ENCODE peak calls at places on chromosome 9, in eight cellular contexts. B is CD8-positive, alpha-beta T cell; I is A673; D is tibial artery; R is K562; E is left ventricle myocardium inferior; S is testis; A is fibroblast of lung. G is an unnamed sample. For H3K4me1, the result is how much of the 10 kb centered on the place peaks cover.

GRCh38 chr9:114349713-114350480 is 20.2 kb downstream of the ORM2 start:
- DNase-seq in B (no peak), I (no peak), D (no peak), R (no peak), E (no peak), S (no peak), A (no peak), G (no peak)

GRCh38 chr9:119707228-119707627 is 338.0 kb upstream of the BRINP1 start:
- DNase-seq in B (no peak), I (no peak), D (no peak), R (no peak), E (no peak), S (no peak), A (no peak), G (no peak)

GRCh38 chr9:136576269-136576626 is 30.4 kb upstream of the NOTCH1 start:
- DNase-seq in B (no peak), I (no peak), D (peak), R (no peak), E (no peak), S (no peak), A (no peak), G (no peak)

GRCh38 chr9:87557996-87558395 is 60.3 kb downstream of the DAPK1 start:
- DNase-seq in B (no peak), I (no peak), D (no peak), R (no peak), E (peak), S (no peak), A (peak), G (no peak)

GRCh38 chr9:84140535-84141101 is 160.0 kb downstream of the RMI1 start:
- DNase-seq in B (no peak), I (no peak), D (no peak), R (no peak), E (no peak), S (peak), A (peak), G (no peak)

GRCh38 chr9:69090943-69091342 is 55.4 kb downstream of the FXN start:
- DNase-seq in B (no peak), I (no peak), D (no peak), R (no peak), E (no peak), S (no peak), A (no peak), G (no peak)

GRCh38 chr9:114516913-114517312 is 11.6 kb upstream of the WHRN start:
- DNase-seq in B (no peak), I (no peak), D (no peak), R (no peak), E (no peak), S (no peak), A (peak), G (no peak)

GRCh38 chr9:129910628-129911567 is 75.6 kb downstream of the USP20 start:
- DNase-seq in B (no peak), I (peak), D (no peak), R (peak), E (no peak), S (peak), A (peak), G (no peak)

DNA sequence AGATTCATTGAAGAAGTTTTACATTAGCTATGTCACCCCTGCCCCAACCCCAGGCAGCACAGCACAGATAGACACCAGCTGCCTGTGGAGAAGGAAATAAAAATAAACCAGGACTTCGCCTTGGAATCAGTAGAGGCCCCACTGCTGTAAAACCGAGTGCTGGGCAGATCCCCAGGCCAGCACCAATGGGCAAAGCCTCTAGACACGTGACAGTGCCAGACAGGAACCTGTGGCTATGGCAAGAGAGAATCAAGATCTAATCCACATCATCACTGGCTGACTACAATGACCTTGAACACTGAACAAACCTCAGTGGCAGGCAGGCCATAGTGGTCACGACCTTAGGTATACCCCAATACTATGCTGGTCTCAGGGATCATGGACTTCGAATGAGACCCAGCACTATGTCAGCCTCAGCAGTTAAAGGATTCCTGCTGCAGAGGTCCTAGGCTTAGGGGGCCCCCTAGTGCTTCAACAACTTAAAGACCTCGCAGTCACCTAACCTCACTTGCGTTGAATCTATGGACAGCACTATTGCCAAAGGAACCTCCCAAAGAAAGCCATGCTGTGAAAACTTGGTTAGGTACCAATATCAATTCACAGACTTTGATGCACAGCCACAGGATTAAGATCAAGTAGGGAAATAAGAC is 2118.6 kb upstream of the C9orf72 start:
- DNase-seq in B (no peak), I (peak), D (no peak), R (no peak), E (no peak), S (peak), A (peak), G (no peak)
- TF ChIP-seq CTCF in B (no peak), I (peak), D (no peak), R (no peak), E (no peak), S (no peak), A (peak), G (no peak)

GRCh38 chr9:14320272-14321245 is 6.6 kb upstream of the NFIB start:
- DNase-seq in B (no peak), I (peak), D (no peak), R (no peak), E (peak), S (no peak), A (peak), G (no peak)
- H3K4me1 ChIP-seq in B (under half), I (half or more), D (under half), R (under half), E (half or more), S (under half), A (under half), G (under half)

DNA sequence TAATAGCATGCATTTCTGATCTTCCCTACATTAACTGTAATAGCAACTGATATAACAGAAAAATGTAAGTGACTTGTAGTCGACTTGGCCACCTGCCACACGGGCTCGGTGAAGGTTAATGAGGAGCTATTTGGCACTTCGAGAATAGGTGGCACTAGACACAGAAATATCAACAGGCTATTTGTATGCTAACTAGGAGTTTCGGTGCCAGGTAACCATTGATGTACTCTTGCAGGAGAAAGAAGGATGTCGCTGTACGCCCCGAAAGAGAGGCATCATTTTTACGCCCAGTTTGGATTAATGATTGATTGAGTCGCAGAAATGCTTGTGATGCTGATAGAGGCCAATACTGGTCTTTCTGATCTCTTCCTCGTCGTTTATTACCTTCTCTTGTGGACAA is 516 bp upstream of the DMRT2 start:
- DNase-seq in B (no peak), I (no peak), D (no peak), R (no peak), E (no peak), S (no peak), A (no peak), G (no peak)
- H3K4me3 ChIP-seq in B (peak), I (no peak), D (no peak), R (no peak), E (peak), S (no peak), A (no peak), G (no peak)

GRCh38 chr9:93909242-93909616 is 45.9 kb downstream of the BARX1 start:
- DNase-seq in B (no peak), I (no peak), D (no peak), R (no peak), E (no peak), S (no peak), A (no peak), G (no peak)

GRCh38 chr9:93907551-93908199 is 47.5 kb downstream of the BARX1 start:
- DNase-seq in B (no peak), I (no peak), D (peak), R (no peak), E (no peak), S (no peak), A (no peak), G (no peak)

GRCh38 chr9:93910196-93910595 is 45.0 kb downstream of the BARX1 start:
- DNase-seq in B (no peak), I (no peak), D (no peak), R (no peak), E (no peak), S (no peak), A (no peak), G (no peak)

GRCh38 chr9:93910598-93910997 is 44.6 kb downstream of the BARX1 start:
- DNase-seq in B (no peak), I (no peak), D (no peak), R (no peak), E (no peak), S (no peak), A (no peak), G (no peak)

DNA sequence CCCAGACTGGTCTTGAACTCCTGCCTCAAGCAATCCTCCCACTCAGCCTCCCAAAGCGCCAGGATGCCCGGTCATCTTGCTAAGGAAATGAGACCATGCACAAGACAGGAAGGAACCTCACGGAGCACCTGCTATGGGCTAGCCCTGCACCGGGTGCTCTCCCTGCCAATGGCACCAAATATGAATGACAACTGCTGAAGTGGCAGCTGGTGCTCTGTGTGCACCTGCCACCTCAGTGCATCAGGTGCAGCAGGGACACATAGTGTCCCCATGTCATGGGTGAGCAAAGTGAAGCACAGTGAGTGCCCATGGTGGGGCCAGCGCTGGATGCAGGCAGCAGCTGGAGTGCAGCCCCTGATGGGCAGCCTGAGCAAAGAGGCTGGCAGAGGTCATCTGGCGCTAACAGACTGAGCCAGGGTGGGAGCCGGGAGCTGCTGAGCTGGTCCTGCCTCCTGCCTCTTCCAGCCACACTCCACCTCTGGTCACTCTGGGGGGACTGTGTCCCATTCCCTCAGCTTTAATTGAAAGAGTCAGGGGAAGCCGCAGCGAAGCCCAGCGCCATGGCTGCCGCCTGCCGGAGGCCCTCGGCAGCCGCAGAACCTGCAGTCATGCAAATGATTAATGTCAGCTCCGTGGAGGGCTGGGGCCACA is 46.4 kb downstream of the BARX1 start:
- DNase-seq in B (no peak), I (peak), D (no peak), R (no peak), E (no peak), S (no peak), A (no peak), G (no peak)
- TF ChIP-seq CTCF in B (no peak), I (peak), D (no peak), R (peak), E (no peak), S (no peak), A (no peak), G (no peak)

GRCh38 chr9:93597142-93597706 is 20.8 kb downstream of the PHF2 start:
- DNase-seq in B (no peak), I (no peak), D (peak), R (no peak), E (no peak), S (no peak), A (no peak), G (no peak)
- H3K4me1 ChIP-seq in B (under half), I (under half), D (under half), R (under half), E (half or more), S (under half), A (under half), G (under half)

GRCh38 chr9:123678038-123678877 is 251.7 kb downstream of the DENND1A start:
- DNase-seq in B (no peak), I (no peak), D (no peak), R (no peak), E (no peak), S (no peak), A (no peak), G (no peak)
- H3K4me3 ChIP-seq in B (no peak), I (no peak), D (no peak), R (no peak), E (no peak), S (no peak), A (no peak), G (no peak)